ENCODE peak calls at places on chromosome 14, in nine cellular contexts. C is breast epithelium; J is ascending aorta; A is CD4-positive, alpha-beta T cell; L is thyroid gland; Y is body of pancreas; W is substantia nigra; U is pancreas; T is SK-N-MC. E is an unnamed sample.

GRCh38 chr14:104550849-104551728 is 28.5 kb upstream of the C14orf180 start:
- DNase-seq in C (peak), J (peak), A (no peak), L (no peak), Y (peak), W (no peak), U (no peak), T (no peak), E (no peak)

GRCh38 chr14:24984846-24985589 is 64.9 kb downstream of the STXBP6 start:
- DNase-seq in C (no peak), J (no peak), A (no peak), L (peak), Y (peak), W (no peak), U (no peak), T (peak), E (no peak)

GRCh38 chr14:92709340-92710000 is 39.0 kb downstream of the LGMN start:
- DNase-seq in C (no peak), J (no peak), A (no peak), L (no peak), Y (no peak), W (no peak), U (no peak), T (no peak), E (no peak)

GRCh38 chr14:90429764-90430163 is 32.9 kb downstream of the CALM1 start:
- DNase-seq in C (no peak), J (no peak), A (no peak), L (no peak), Y (no peak), W (no peak), U (no peak), T (no peak), E (no peak)

GRCh38 chr14:92589213-92589852 is 75.8 kb downstream of the RIN3 start:
- DNase-seq in C (no peak), J (peak), A (no peak), L (no peak), Y (no peak), W (no peak), U (no peak), T (no peak), E (no peak)

GRCh38 chr14:62283837-62284236 is 521.6 kb downstream of the SNAPC1 start:
- DNase-seq in C (no peak), J (no peak), A (no peak), L (no peak), Y (no peak), W (no peak), U (no peak), T (no peak), E (no peak)

GRCh38 chr14:61498811-61499210 is 177.4 kb downstream of the PRKCH start:
- DNase-seq in C (no peak), J (no peak), A (no peak), L (no peak), Y (no peak), W (no peak), U (no peak), T (no peak), E (no peak)

GRCh38 chr14:83594874-83595273 is 1935.1 kb upstream of the FLRT2 start:
- DNase-seq in C (no peak), J (no peak), A (no peak), L (no peak), Y (no peak), W (no peak), U (no peak), T (no peak), E (no peak)

GRCh38 chr14:92456215-92457017 is 57.2 kb upstream of the RIN3 start:
- DNase-seq in C (no peak), J (peak), A (no peak), L (peak), Y (no peak), W (no peak), U (no peak), T (no peak), E (no peak)

GRCh38 chr14:50726372-50727107 is 58.4 kb upstream of the SAV1 start:
- DNase-seq in C (no peak), J (no peak), A (no peak), L (no peak), Y (no peak), W (no peak), U (no peak), T (no peak), E (no peak)

GRCh38 chr14:36672095-36672494 is 10.4 kb downstream of the PAX9 start:
- DNase-seq in C (no peak), J (no peak), A (no peak), L (no peak), Y (no peak), W (no peak), U (no peak), T (no peak), E (no peak)

GRCh38 chr14:34987180-34987579 is 4.4 kb downstream of the SRP54 start:
- DNase-seq in C (no peak), J (no peak), A (no peak), L (no peak), Y (no peak), W (no peak), U (no peak), T (no peak), E (no peak)

GRCh38 chr14:102668291-102668873 is 75.9 kb downstream of the RCOR1 start:
- DNase-seq in C (no peak), J (no peak), A (no peak), L (no peak), Y (no peak), W (no peak), U (no peak), T (no peak), E (no peak)

GRCh38 chr14:78088941-78089340 is 81.2 kb upstream of the NRXN3 start:
- DNase-seq in C (no peak), J (no peak), A (no peak), L (no peak), Y (no peak), W (no peak), U (no peak), T (no peak), E (no peak)

GRCh38 chr14:66315548-66315947 is 170.6 kb upstream of the CCDC196 start:
- DNase-seq in C (no peak), J (no peak), A (no peak), L (no peak), Y (no peak), W (no peak), U (no peak), T (no peak), E (no peak)

GRCh38 chr14:67579636-67580035 is 20.4 kb downstream of the PIGH start:
- DNase-seq in C (no peak), J (peak), A (no peak), L (peak), Y (no peak), W (no peak), U (no peak), T (no peak), E (no peak)

GRCh38 chr14:77761205-77761931 is 412 bp upstream of the SNW1 start:
- DNase-seq in C (no peak), J (peak), A (no peak), L (peak), Y (peak), W (peak), U (no peak), T (peak), E (no peak)

GRCh38 chr14:31162910-31163649 is 44.5 kb downstream of the HECTD1 start:
- DNase-seq in C (no peak), J (no peak), A (no peak), L (no peak), Y (no peak), W (no peak), U (no peak), T (no peak), E (no peak)

GRCh38 chr14:52299692-52300278 is 14.3 kb upstream of the PTGER2 start:
- DNase-seq in C (no peak), J (no peak), A (no peak), L (no peak), Y (no peak), W (no peak), U (no peak), T (peak), E (no peak)

GRCh38 chr14:74541225-74541624 is 47.7 kb downstream of the ISCA2 start:
- DNase-seq in C (no peak), J (no peak), A (no peak), L (no peak), Y (no peak), W (no peak), U (no peak), T (no peak), E (no peak)

GRCh38 chr14:47539065-47539464 is 136.3 kb downstream of the MDGA2 start:
- DNase-seq in C (no peak), J (no peak), A (no peak), L (no peak), Y (no peak), W (no peak), U (no peak), T (peak), E (no peak)

GRCh38 chr14:91372680-91373495 is 44.7 kb downstream of the CCDC88C start:
- DNase-seq in C (no peak), J (no peak), A (no peak), L (no peak), Y (peak), W (no peak), U (no peak), T (no peak), E (no peak)

GRCh38 chr14:70714055-70714550 is 72.4 kb downstream of the TTC9 start:
- DNase-seq in C (no peak), J (no peak), A (peak), L (peak), Y (peak), W (no peak), U (no peak), T (peak), E (no peak)

GRCh38 chr14:66082009-66082408 is 404.2 kb upstream of the CCDC196 start:
- DNase-seq in C (no peak), J (no peak), A (no peak), L (no peak), Y (no peak), W (no peak), U (no peak), T (no peak), E (no peak)

GRCh38 chr14:93778856-93779629 is 9.2 kb downstream of the PRIMA1 start:
- DNase-seq in C (no peak), J (no peak), A (no peak), L (no peak), Y (no peak), W (no peak), U (no peak), T (no peak), E (no peak)

GRCh38 chr14:80959448-80960006 is 4.1 kb downstream of the TSHR start:
- DNase-seq in C (no peak), J (no peak), A (peak), L (peak), Y (no peak), W (no peak), U (no peak), T (no peak), E (no peak)

GRCh38 chr14:95318870-95319311 is 817 bp downstream of the CLMN start:
- DNase-seq in C (no peak), J (no peak), A (no peak), L (no peak), Y (peak), W (no peak), U (peak), T (no peak), E (no peak)

GRCh38 chr14:78567343-78567742 is 397.2 kb downstream of the NRXN3 start:
- DNase-seq in C (no peak), J (no peak), A (no peak), L (no peak), Y (no peak), W (no peak), U (no peak), T (no peak), E (no peak)

GRCh38 chr14:23910081-23910875 is 43.3 kb upstream of the DHRS4 start:
- DNase-seq in C (no peak), J (no peak), A (no peak), L (peak), Y (peak), W (no peak), U (no peak), T (peak), E (no peak)

GRCh38 chr14:74524076-74524812 is 30.7 kb downstream of the ISCA2 start:
- DNase-seq in C (no peak), J (no peak), A (no peak), L (peak), Y (no peak), W (no peak), U (no peak), T (no peak), E (no peak)

GRCh38 chr14:94447986-94448808 is 4.4 kb downstream of the SERPINA11 start:
- DNase-seq in C (no peak), J (no peak), A (no peak), L (no peak), Y (no peak), W (no peak), U (no peak), T (no peak), E (no peak)

GRCh38 chr14:71541973-71542730 is 390.1 kb upstream of the RGS6 start:
- DNase-seq in C (no peak), J (no peak), A (no peak), L (no peak), Y (no peak), W (no peak), U (no peak), T (no peak), E (no peak)

GRCh38 chr14:34450958-34451357 is 11.1 kb downstream of the SPTSSA start:
- DNase-seq in C (no peak), J (no peak), A (no peak), L (no peak), Y (no peak), W (no peak), U (no peak), T (no peak), E (no peak)

GRCh38 chr14:21041676-21042433 is at the start of gene RNASE7:
- DNase-seq in C (no peak), J (no peak), A (no peak), L (no peak), Y (peak), W (no peak), U (no peak), T (no peak), E (no peak)

GRCh38 chr14:21039059-21039422 is 3.1 kb upstream of the RNASE7 start:
- DNase-seq in C (peak), J (peak), A (no peak), L (peak), Y (peak), W (peak), U (peak), T (no peak), E (peak)

GRCh38 chr14:21038416-21039058 is 3.6 kb upstream of the RNASE7 start:
- DNase-seq in C (no peak), J (no peak), A (no peak), L (no peak), Y (no peak), W (no peak), U (no peak), T (no peak), E (no peak)

GRCh38 chr14:21039585-21040369 is 2.4 kb upstream of the RNASE7 start:
- DNase-seq in C (no peak), J (no peak), A (no peak), L (peak), Y (peak), W (peak), U (no peak), T (no peak), E (peak)

GRCh38 chr14:21040370-21040925 is 1.7 kb upstream of the RNASE7 start:
- DNase-seq in C (no peak), J (no peak), A (no peak), L (no peak), Y (no peak), W (no peak), U (no peak), T (no peak), E (no peak)
- H3K27ac ChIP-seq in C (peak), J (no peak), A (no peak), L (no peak), Y (peak), W (peak), U (no peak), T (no peak), E (peak)

DNA sequence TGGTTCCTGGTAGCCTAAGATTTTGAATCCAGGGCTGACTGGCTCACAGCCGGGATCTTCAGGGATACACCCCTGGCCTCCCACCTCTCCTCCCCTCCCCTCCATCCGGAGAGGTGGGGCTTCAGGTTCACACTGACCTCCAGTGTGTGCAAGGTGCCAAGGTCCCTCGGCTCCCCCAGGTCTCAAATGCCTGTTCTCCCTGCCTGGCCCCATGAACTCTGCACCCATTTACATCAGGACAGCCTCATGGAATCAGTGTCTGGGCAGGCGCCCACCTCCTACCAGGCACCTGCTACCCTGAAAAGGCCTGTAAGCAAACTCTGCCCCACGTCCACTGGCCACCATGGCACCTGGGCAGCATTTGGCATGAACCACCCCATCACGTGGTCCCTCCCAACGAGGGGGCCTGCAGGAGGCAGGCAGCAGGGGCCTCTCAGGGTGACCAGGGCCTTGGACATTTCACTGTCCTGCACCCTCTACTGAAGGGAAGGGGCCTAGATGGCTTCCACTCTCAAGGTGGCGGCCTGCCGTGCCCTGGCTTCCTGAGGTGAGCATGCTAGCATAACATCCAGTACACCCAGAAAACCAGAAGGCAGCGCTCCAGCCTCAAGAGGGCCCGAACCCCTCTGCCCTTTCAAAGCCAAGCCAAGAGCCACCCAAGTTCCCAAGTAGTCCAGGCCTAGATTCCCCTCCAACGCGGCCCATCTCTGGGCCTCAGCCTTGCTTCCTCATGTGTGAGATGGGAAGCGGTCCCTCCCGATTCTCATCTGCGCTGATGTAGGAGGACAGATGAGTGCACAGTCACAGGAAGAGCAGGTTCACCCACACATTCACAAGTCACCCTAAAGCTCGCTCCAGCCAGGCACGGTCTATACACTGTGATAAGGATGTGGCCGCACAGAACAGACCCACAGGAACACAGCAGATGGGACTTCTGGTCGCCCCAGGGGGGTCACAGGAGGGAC is 37.3 kb downstream of the CCDC85C start:
- DNase-seq in C (no peak), J (no peak), A (no peak), L (peak), Y (no peak), W (no peak), U (peak), T (no peak), E (no peak)
- H3K27ac ChIP-seq in C (peak), J (no peak), A (no peak), L (peak), Y (peak), W (no peak), U (no peak), T (no peak), E (peak)

GRCh38 chr14:22630066-22630465 is 14.1 kb downstream of the OR6J1 start:
- DNase-seq in C (no peak), J (no peak), A (no peak), L (no peak), Y (no peak), W (no peak), U (no peak), T (no peak), E (no peak)
- H3K27ac ChIP-seq in C (no peak), J (no peak), A (no peak), L (no peak), Y (no peak), W (no peak), U (no peak), T (no peak), E (no peak)

GRCh38 chr14:72786377-72787350 is 107.2 kb downstream of the DPF3 start:
- DNase-seq in C (no peak), J (no peak), A (no peak), L (no peak), Y (no peak), W (no peak), U (no peak), T (no peak), E (no peak)
- H3K27ac ChIP-seq in C (no peak), J (no peak), A (no peak), L (no peak), Y (no peak), W (no peak), U (no peak), T (no peak), E (no peak)